ENCODE peak calls at places on chromosomes 2 and 18, in seven cellular contexts. G, T, Y, U, D, J and V are unnamed samples.

GRCh38 chr2:118013221-118013723 is 598 bp downstream of the CCDC93 start:
- DNase-seq in U (peak), Y (no peak), T (peak), D (peak), G (peak), J (peak), V (no peak)

GRCh38 chr18:7221424-7222155 is 9.3 kb upstream of the LRRC30 start:
- DNase-seq in J (no peak), G (no peak), U (peak), Y (no peak), D (peak), T (peak), V (no peak)

GRCh38 chr2:175883586-175884194 is 118.4 kb downstream of the LNPK start:
- DNase-seq in Y (no peak), D (peak), G (no peak), J (no peak), U (no peak), T (peak), V (no peak)

GRCh38 chr2:109435066-109435690 is 178.6 kb downstream of the SEPTIN10 start:
- DNase-seq in D (no peak), G (no peak), T (no peak), U (no peak), J (no peak), Y (no peak), V (no peak)

GRCh38 chr2:128410035-128410757 is 91.5 kb upstream of the HS6ST1 start:
- DNase-seq in U (no peak), T (peak), J (no peak), G (no peak), D (no peak), Y (no peak), V (no peak)

GRCh38 chr2:69013123-69013836 is at the start of gene ANTXR1:
- DNase-seq in T (peak), J (peak), D (peak), U (peak), Y (no peak), G (no peak), V (peak)

GRCh38 chr2:177332041-177332991 is 60.3 kb upstream of the AGPS start:
- DNase-seq in Y (no peak), T (no peak), G (peak), U (peak), D (peak), J (no peak), V (peak)

GRCh38 chr2:37720533-37721218 is 49.2 kb upstream of the CDC42EP3 start:
- DNase-seq in G (no peak), Y (no peak), T (no peak), J (no peak), D (no peak), U (no peak), V (no peak)

GRCh38 chr2:9708683-9709538 is 78.1 kb upstream of the YWHAQ start:
- DNase-seq in D (no peak), J (no peak), T (no peak), Y (no peak), U (no peak), G (no peak), V (no peak)

GRCh38 chr18:59927246-59927825 is 27.5 kb downstream of the PMAIP1 start:
- DNase-seq in T (no peak), J (no peak), G (no peak), U (no peak), Y (no peak), D (no peak), V (no peak)

GRCh38 chr2:28490558-28490957 is 5.3 kb upstream of the PLB1 start:
- DNase-seq in U (no peak), J (no peak), G (no peak), T (no peak), D (no peak), Y (no peak), V (no peak)

GRCh38 chr18:36095936-36096519 is 28.7 kb upstream of the RPRD1A start:
- DNase-seq in T (no peak), D (peak), U (peak), G (peak), Y (no peak), J (no peak), V (no peak)

GRCh38 chr2:228917195-228917594 is 353.9 kb downstream of the PID1 start:
- DNase-seq in J (no peak), U (no peak), T (no peak), Y (no peak), D (no peak), G (no peak), V (no peak)

GRCh38 chr18:79705272-79705671 is 25.7 kb downstream of the CTDP1 start:
- DNase-seq in D (no peak), G (no peak), U (no peak), T (no peak), Y (no peak), J (no peak), V (no peak)

GRCh38 chr2:238968616-238969394 is 120.9 kb downstream of the TWIST2 start:
- DNase-seq in G (no peak), J (peak), Y (no peak), T (no peak), U (no peak), D (no peak), V (no peak)

GRCh38 chr2:17148298-17149228 is 369.7 kb downstream of the RAD51AP2 start:
- DNase-seq in U (peak), T (peak), J (no peak), G (no peak), D (peak), Y (no peak), V (peak)

GRCh38 chr2:217597140-217597539 is 405.7 kb downstream of the TNS1 start:
- DNase-seq in J (no peak), Y (no peak), D (no peak), T (no peak), U (no peak), G (no peak), V (no peak)

GRCh38 chr2:191048073-191048472 is 34.1 kb upstream of the STAT1 start:
- DNase-seq in J (no peak), Y (no peak), T (no peak), D (no peak), G (no peak), U (no peak), V (no peak)

GRCh38 chr2:158315803-158316413 is 140.6 kb downstream of the CCDC148 start:
- DNase-seq in D (no peak), U (no peak), J (no peak), G (no peak), T (no peak), Y (no peak), V (no peak)

GRCh38 chr2:74430502-74430901 is 9.0 kb downstream of the WDR54 start:
- DNase-seq in G (no peak), U (no peak), J (no peak), D (no peak), T (no peak), Y (no peak), V (no peak)

GRCh38 chr2:237563816-237564215 is 2.6 kb upstream of the PRLH start:
- DNase-seq in Y (no peak), D (peak), T (peak), G (no peak), U (peak), J (peak), V (no peak)

GRCh38 chr18:9824474-9824832 is 61.3 kb upstream of the TXNDC2 start:
- DNase-seq in D (no peak), U (peak), Y (no peak), T (no peak), G (no peak), J (no peak), V (no peak)

GRCh38 chr2:117127680-117128079 is 686.8 kb upstream of the DDX18 start:
- DNase-seq in G (no peak), U (no peak), Y (no peak), D (no peak), J (no peak), T (no peak), V (no peak)

GRCh38 chr2:74391209-74391579 is 11.1 kb upstream of the DCTN1 start:
- DNase-seq in D (no peak), U (no peak), J (no peak), T (no peak), G (no peak), Y (no peak), V (no peak)

GRCh38 chr2:62698653-62699052 is 6.9 kb upstream of the EHBP1 start:
- DNase-seq in J (no peak), Y (no peak), D (no peak), U (no peak), T (no peak), G (no peak), V (no peak)

GRCh38 chr2:235740821-235741220 is 247.0 kb downstream of the AGAP1 start:
- DNase-seq in D (peak), J (no peak), U (no peak), T (peak), Y (no peak), G (no peak), V (peak)

GRCh38 chr2:88058226-88058625 is 2.6 kb upstream of the KRCC1 start:
- DNase-seq in G (no peak), T (no peak), J (no peak), Y (no peak), U (no peak), D (no peak), V (no peak)

GRCh38 chr2:195543902-195544894 is 112.8 kb upstream of the SLC39A10 start:
- DNase-seq in Y (no peak), T (no peak), G (no peak), J (no peak), U (no peak), D (no peak), V (no peak)

GRCh38 chr2:222736301-222736700 is 64.8 kb downstream of the MOGAT1 start:
- DNase-seq in D (no peak), T (no peak), J (no peak), Y (no peak), G (no peak), U (no peak), V (no peak)

GRCh38 chr2:59182249-59182648 is 941.1 kb upstream of the FANCL start:
- DNase-seq in J (no peak), Y (no peak), G (no peak), T (peak), D (peak), U (peak), V (no peak)

GRCh38 chr2:119659601-119660342 is 19.2 kb upstream of the TMEM177 start:
- DNase-seq in G (peak), Y (no peak), T (peak), U (peak), J (no peak), D (peak), V (peak)

GRCh38 chr2:31440764-31441163 is 26.2 kb upstream of the XDH start:
- DNase-seq in J (no peak), T (no peak), Y (no peak), G (no peak), D (no peak), U (no peak), V (no peak)

GRCh38 chr2:106107509-106108131 is 86.5 kb downstream of the UXS1 start:
- DNase-seq in T (no peak), J (no peak), D (no peak), Y (no peak), U (no peak), G (no peak), V (no peak)

GRCh38 chr2:100983684-100984310 is 18.3 kb upstream of the RPL31 start:
- DNase-seq in T (no peak), D (no peak), Y (no peak), G (no peak), U (no peak), J (no peak), V (no peak)

GRCh38 chr18:23129355-23130002 is 5.8 kb upstream of the CABLES1 start:
- DNase-seq in U (no peak), D (no peak), T (no peak), G (no peak), J (no peak), Y (no peak), V (no peak)
- H3K27ac ChIP-seq in U (no peak), D (no peak), T (no peak), G (no peak), J (no peak), Y (no peak), V (no peak)

GRCh38 chr2:216540920-216541319 is 42.3 kb downstream of the RPL37A start:
- DNase-seq in G (no peak), D (no peak), U (no peak), Y (no peak), J (no peak), T (no peak), V (no peak)
- H3K27ac ChIP-seq in G (no peak), D (no peak), U (no peak), Y (peak), J (peak), T (no peak), V (no peak)

GRCh38 chr2:8490166-8490565 is 191.7 kb upstream of the ID2 start:
- DNase-seq in J (no peak), T (no peak), D (no peak), G (no peak), U (no peak), Y (no peak), V (no peak)

GRCh38 chr2:8489751-8490150 is 192.1 kb upstream of the ID2 start:
- DNase-seq in U (no peak), T (no peak), J (no peak), G (no peak), D (no peak), Y (no peak), V (no peak)

GRCh38 chr2:8489221-8489620 is 192.6 kb upstream of the ID2 start:
- DNase-seq in T (no peak), G (no peak), U (no peak), Y (no peak), D (no peak), J (no peak), V (no peak)

GRCh38 chr2:8487461-8487932 is 194.4 kb upstream of the ID2 start:
- DNase-seq in T (peak), Y (no peak), J (no peak), G (no peak), U (no peak), D (peak), V (peak)

GRCh38 chr2:8488001-8488738 is 193.7 kb upstream of the ID2 start:
- DNase-seq in J (no peak), Y (no peak), U (no peak), G (peak), D (no peak), T (no peak), V (no peak)
- H3K27ac ChIP-seq in J (no peak), Y (no peak), U (no peak), G (peak), D (no peak), T (no peak), V (peak)

DNA sequence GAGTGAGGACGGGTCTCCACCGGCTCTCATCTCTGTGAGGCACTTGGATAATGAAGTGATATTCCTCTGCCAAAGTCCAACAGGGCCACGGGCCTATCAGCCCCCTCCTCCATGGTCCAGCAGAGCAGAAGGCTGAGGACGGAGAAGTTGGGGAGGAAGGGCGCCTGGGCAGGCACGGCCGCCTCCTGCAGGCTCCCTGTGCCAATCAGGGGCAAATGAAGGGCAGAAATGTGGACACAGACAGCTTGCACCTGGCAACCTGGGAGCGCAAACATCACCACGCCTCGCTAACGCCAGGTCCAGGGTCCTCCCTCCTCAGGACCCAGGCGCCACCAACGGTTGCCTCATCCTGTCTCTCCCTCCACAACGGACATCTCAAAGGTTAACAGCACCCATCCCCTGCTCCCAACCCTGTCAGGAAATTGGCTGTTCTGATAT is 24.3 kb downstream of the SMAD7 start:
- DNase-seq in G (no peak), Y (no peak), T (no peak), U (no peak), D (no peak), J (no peak), V (no peak)
- H3K27ac ChIP-seq in G (no peak), Y (no peak), T (no peak), U (peak), D (peak), J (peak), V (peak)

DNA sequence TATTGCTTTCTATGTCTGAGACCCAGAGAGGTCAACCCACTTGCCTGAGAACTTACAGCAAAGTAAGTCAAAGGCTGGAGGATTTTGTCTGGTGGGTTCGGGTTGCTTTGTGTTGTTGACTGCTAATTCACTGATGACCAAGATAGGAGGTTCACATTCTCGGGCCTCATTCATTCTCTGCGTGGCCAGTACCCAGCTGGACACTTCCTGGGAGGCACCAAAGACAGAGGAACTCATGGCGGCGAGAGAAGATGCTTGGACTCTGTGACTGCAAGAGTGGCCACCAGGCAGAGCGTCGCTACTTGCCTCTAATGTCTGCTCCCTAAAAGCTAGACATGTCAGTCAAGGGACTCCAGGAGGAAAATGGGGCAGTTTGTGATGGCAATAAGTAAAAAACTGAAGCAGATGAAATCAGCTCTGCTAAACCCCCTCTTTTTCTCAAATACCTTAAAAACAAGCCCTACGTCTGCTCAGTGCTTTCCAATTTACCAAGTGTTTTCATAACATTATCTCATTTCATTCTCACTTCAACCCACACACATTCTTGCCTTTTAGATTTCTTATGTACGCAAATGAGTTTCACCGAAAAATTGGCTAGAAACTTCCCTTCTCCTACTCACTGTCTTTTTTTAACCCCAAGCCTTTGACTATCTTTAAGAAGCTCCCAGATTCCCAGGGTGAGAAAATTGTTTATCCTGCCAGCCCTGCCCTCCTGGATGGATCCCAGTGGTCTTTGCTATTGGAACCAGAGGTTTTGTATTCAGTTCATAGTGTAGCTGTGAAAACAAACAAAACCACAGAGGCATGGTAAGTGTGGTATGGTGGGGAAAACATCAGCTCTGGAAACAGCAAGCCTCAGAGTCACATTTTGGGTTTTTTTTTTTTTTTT is 4.9 kb upstream of the LBH start:
- DNase-seq in D (no peak), J (no peak), Y (no peak), U (no peak), T (no peak), G (peak), V (no peak)
- H3K27ac ChIP-seq in D (no peak), J (peak), Y (peak), U (peak), T (no peak), G (peak), V (no peak)

GRCh38 chr2:11344342-11344955 is at the start of gene ROCK2:
- DNase-seq in T (peak), D (peak), Y (peak), U (peak), J (peak), G (peak), V (peak)

GRCh38 chr2:11343344-11343625 is 1.2 kb downstream of the ROCK2 start:
- DNase-seq in Y (no peak), T (no peak), J (no peak), D (no peak), G (no peak), U (no peak), V (no peak)

GRCh38 chr2:11344956-11345671 is 678 bp upstream of the ROCK2 start:
- DNase-seq in U (no peak), T (no peak), J (peak), Y (no peak), G (peak), D (peak), V (peak)

GRCh38 chr2:11342561-11343343 is 1.7 kb downstream of the ROCK2 start:
- DNase-seq in D (no peak), U (peak), G (no peak), J (no peak), Y (no peak), T (no peak), V (no peak)

GRCh38 chr2:11343626-11344341 is 652 bp downstream of the ROCK2 start:
- DNase-seq in G (peak), D (peak), U (peak), Y (no peak), J (peak), T (peak), V (peak)
- H3K27ac ChIP-seq in G (peak), D (peak), U (peak), Y (peak), J (peak), T (no peak), V (peak)

GRCh38 chr2:215435261-215435808 is 533 bp downstream of the FN1 start:
- DNase-seq in G (no peak), U (peak), J (peak), Y (no peak), D (peak), T (peak), V (no peak)
- H3K27ac ChIP-seq in G (no peak), U (peak), J (no peak), Y (peak), D (no peak), T (no peak), V (peak)

DNA sequence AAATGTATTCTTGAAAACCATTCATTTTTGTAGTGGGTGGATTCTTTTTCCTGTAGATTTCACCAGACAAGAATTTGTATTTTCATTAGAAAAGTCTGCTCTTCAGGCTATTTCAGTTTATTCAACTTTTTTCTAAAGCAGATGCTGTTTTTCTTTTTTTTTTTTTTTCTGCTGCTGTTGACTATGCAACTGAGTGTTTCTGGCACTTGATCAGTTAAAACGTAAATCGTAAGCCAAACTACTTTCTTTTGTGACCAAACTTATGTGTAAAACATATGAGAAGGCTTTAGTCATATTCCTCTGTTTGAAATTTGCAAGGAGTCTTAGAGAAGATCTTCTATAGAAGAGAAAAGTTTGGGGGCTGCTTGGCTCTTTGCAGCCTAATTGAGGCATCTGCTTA is 170.1 kb downstream of the PARD3B start:
- DNase-seq in U (no peak), G (no peak), Y (no peak), J (no peak), T (no peak), D (no peak), V (no peak)
- H3K27ac ChIP-seq in U (no peak), G (no peak), Y (no peak), J (no peak), T (no peak), D (no peak), V (no peak)